ENCODE peak calls at places on chromosomes 2 and 18, in seven cellular contexts. I, N, C, P, F, D and A are unnamed samples.
A peak's percentile ranks its signal among the peaks of the same experiment; 100 is the strongest.

GRCh38 chr2:229713371-229714079 is 830 bp downstream of the DNER start:
- DNase-seq in P (peak; percentile 64), F (peak; percentile 50), C (no peak), N (no peak), I (peak; percentile 12), D (no peak), A (no peak)

GRCh38 chr2:197097578-197098366 is 171.3 kb upstream of the PGAP1 start:
- DNase-seq in N (no peak), D (no peak), P (no peak), C (no peak), I (peak; percentile 64), F (no peak), A (peak; percentile 79)

GRCh38 chr2:43412121-43412753 is 183.6 kb downstream of the THADA start:
- DNase-seq in P (no peak), N (no peak), F (no peak), I (peak; percentile 51), D (no peak), C (no peak), A (no peak)

GRCh38 chr2:179818546-179818945 is 42.9 kb downstream of the ZNF385B start:
- DNase-seq in P (no peak), N (no peak), I (peak; percentile 46), D (peak; percentile 55), C (no peak), F (no peak), A (no peak)

GRCh38 chr2:242046184-242046826 is 176.8 kb downstream of the RTP5 start:
- DNase-seq in P (no peak), D (no peak), F (no peak), C (no peak), N (no peak), I (no peak), A (no peak)

GRCh38 chr18:78849046-78849445 is 130.6 kb upstream of the SALL3 start:
- DNase-seq in N (no peak), P (no peak), C (no peak), I (no peak), D (no peak), F (no peak), A (no peak)

GRCh38 chr18:35055105-35055504 is 13.9 kb downstream of the MAPRE2 start:
- DNase-seq in C (no peak), I (no peak), P (no peak), F (no peak), N (no peak), D (no peak), A (no peak)

GRCh38 chr2:172836386-172837200 is 100.9 kb downstream of the RAPGEF4 start:
- DNase-seq in I (peak; percentile 79), F (no peak), P (no peak), C (no peak), D (peak; percentile 94), N (no peak), A (no peak)

GRCh38 chr2:197241153-197241552 is 69.4 kb downstream of the ANKRD44 start:
- DNase-seq in P (no peak), N (no peak), D (no peak), I (no peak), C (no peak), F (no peak), A (no peak)

GRCh38 chr2:240963065-240963375 is 35.4 kb upstream of the SNED1 start:
- DNase-seq in P (no peak), F (no peak), N (no peak), C (no peak), I (no peak), D (no peak), A (peak; percentile 64)

GRCh38 chr2:72062336-72062735 is 85.3 kb downstream of the CYP26B1 start:
- DNase-seq in P (no peak), F (no peak), I (no peak), C (no peak), N (no peak), D (no peak), A (no peak)

GRCh38 chr2:46325178-46325928 is 28.1 kb downstream of the EPAS1 start:
- DNase-seq in N (no peak), F (no peak), C (no peak), I (peak; percentile 79), D (peak; percentile 79), P (no peak), A (no peak)

GRCh38 chr2:32946314-32947075 is at the start of gene LTBP1:
- DNase-seq in D (peak; percentile 84), N (peak; percentile 73), P (peak; percentile 60), I (peak; percentile 86), F (peak; percentile 23), C (peak; percentile 43), A (peak; percentile 79)

GRCh38 chr18:55586841-55587240 is 1.2 kb downstream of the TCF4 start:
- DNase-seq in D (peak; percentile 83), F (peak; percentile 42), P (peak; percentile 75), C (no peak), N (no peak), I (peak; percentile 68), A (no peak)

GRCh38 chr2:222876947-222877346 is 16.1 kb downstream of the ACSL3 start:
- DNase-seq in C (no peak), D (no peak), P (no peak), N (no peak), I (no peak), F (no peak), A (no peak)

GRCh38 chr2:235500761-235501662 is 7.2 kb downstream of the AGAP1 start:
- DNase-seq in N (no peak), I (peak; percentile 77), D (no peak), P (no peak), F (no peak), C (no peak), A (no peak)

GRCh38 chr2:551621-552020 is 125.6 kb downstream of the TMEM18 start:
- DNase-seq in N (no peak), P (no peak), D (no peak), C (no peak), F (no peak), I (no peak), A (peak; percentile 53)

GRCh38 chr2:167986223-167986622 is 261.2 kb downstream of the STK39 start:
- DNase-seq in D (no peak), F (no peak), C (no peak), I (no peak), N (no peak), P (no peak), A (no peak)

GRCh38 chr18:457533-457932 is 43.0 kb downstream of the COLEC12 start:
- DNase-seq in C (no peak), N (no peak), D (no peak), I (peak; percentile 38), F (no peak), P (no peak), A (no peak)

GRCh38 chr18:7133181-7133580 is 15.6 kb upstream of the LAMA1 start:
- DNase-seq in F (no peak), I (peak; percentile 30), C (no peak), P (no peak), N (no peak), D (no peak), A (no peak)

GRCh38 chr2:72991980-72992733 is 74.8 kb downstream of the EMX1 start:
- DNase-seq in P (no peak), N (peak; percentile 43), F (no peak), D (no peak), I (no peak), C (no peak), A (peak; percentile 53)

GRCh38 chr2:69056071-69056470 is 43.1 kb downstream of the ANTXR1 start:
- DNase-seq in P (no peak), D (no peak), I (no peak), N (no peak), C (no peak), F (no peak), A (no peak)

GRCh38 chr18:49861659-49862058 is 48.3 kb upstream of the ACAA2 start:
- DNase-seq in N (no peak), I (peak; percentile 24), P (no peak), F (no peak), C (no peak), D (peak; percentile 22), A (no peak)

GRCh38 chr2:179936654-179937053 is 70.4 kb downstream of the CWC22 start:
- DNase-seq in C (no peak), N (peak; percentile 77), I (peak; percentile 29), D (peak; percentile 32), F (no peak), P (peak; percentile 7), A (no peak)

GRCh38 chr2:213834746-213835145 is 550.5 kb downstream of the SPAG16 start:
- DNase-seq in F (no peak), C (no peak), N (no peak), P (no peak), D (no peak), I (peak; percentile 61), A (no peak)

GRCh38 chr18:48540329-48541025 is 1.6 kb downstream of the CTIF start:
- DNase-seq in N (peak; percentile 89), C (peak; percentile 22), I (peak; percentile 92), D (peak; percentile 65), P (peak; percentile 78), F (peak; percentile 37), A (peak; percentile 81)

GRCh38 chr2:162123806-162124758 is 28.0 kb downstream of the GCG start:
- DNase-seq in N (no peak), I (peak; percentile 54), P (peak; percentile 31), D (peak; percentile 80), C (no peak), F (peak; percentile 61), A (no peak)

GRCh38 chr18:33116376-33116775 is 324.1 kb downstream of the CCDC178 start:
- DNase-seq in N (no peak), I (no peak), C (no peak), D (peak; percentile 34), P (peak; percentile 35), F (no peak), A (no peak)

GRCh38 chr2:239911630-239912071 is 113.5 kb downstream of the NDUFA10 start:
- DNase-seq in F (no peak), N (no peak), C (no peak), I (no peak), D (no peak), P (no peak), A (peak; percentile 74)

GRCh38 chr2:241748468-241749256 is 14.2 kb downstream of the D2HGDH start:
- DNase-seq in F (no peak), N (no peak), C (no peak), I (no peak), D (no peak), P (no peak), A (no peak)

GRCh38 chr18:2846241-2846637 is 567 bp upstream of the EMILIN2 start:
- DNase-seq in C (no peak), P (no peak), D (no peak), F (no peak), I (peak; percentile 71), N (peak; percentile 43), A (no peak)

GRCh38 chr2:201768918-201769317 is 11.8 kb downstream of the ALS2 start:
- DNase-seq in D (peak; percentile 21), F (no peak), C (no peak), N (no peak), I (peak; percentile 57), P (no peak), A (no peak)

GRCh38 chr2:47178359-47178758 is 23.3 kb upstream of the STPG4 start:
- DNase-seq in I (no peak), F (no peak), N (no peak), P (peak; percentile 10), C (no peak), D (no peak), A (no peak)